ENCODE peak calls at places on chromosomes 11 and 22, in nine cellular contexts. B, I, N, U, O, H, C, T and S are unnamed samples.

GRCh38 chr22:31952459-31952858 is 8.1 kb downstream of the YWHAH start:
- DNase-seq in U (no peak), I (no peak), N (no peak), C (no peak), T (no peak), B (peak; percentile 42), H (no peak), O (no peak), S (no peak)

GRCh38 chr22:37751449-37752188 is 54.8 kb downstream of the TRIOBP start:
- DNase-seq in H (no peak), C (no peak), O (no peak), I (no peak), B (no peak), T (no peak), U (no peak), N (no peak), S (no peak)

GRCh38 chr11:111417766-111418435 is 38.8 kb upstream of the POU2AF1 start:
- DNase-seq in N (peak; percentile 87), U (no peak), H (peak; percentile 66), C (no peak), O (no peak), T (no peak), B (peak; percentile 73), I (no peak), S (no peak)

GRCh38 chr22:49301398-49302149 is 526.1 kb downstream of the BRD1 start:
- DNase-seq in I (no peak), U (no peak), C (no peak), O (no peak), T (no peak), B (no peak), N (no peak), H (no peak), S (no peak)

GRCh38 chr11:114478768-114479167 is 39.5 kb downstream of the REXO2 start:
- DNase-seq in B (no peak), N (no peak), U (no peak), O (no peak), C (no peak), H (no peak), T (no peak), I (no peak), S (no peak)

GRCh38 chr11:12110714-12111481 is 508 bp downstream of the MICAL2 start:
- DNase-seq in N (no peak), B (peak; percentile 45), U (no peak), H (peak; percentile 68), C (no peak), T (peak; percentile 30), I (no peak), O (no peak), S (peak; percentile 50)

GRCh38 chr11:67022961-67023956 is at the start of gene SYT12:
- DNase-seq in B (no peak), I (no peak), T (peak; percentile 57), C (no peak), O (no peak), U (no peak), H (no peak), N (no peak), S (no peak)

GRCh38 chr22:31637375-31637937 is 24.6 kb downstream of the PISD start:
- DNase-seq in N (no peak), O (no peak), T (peak; percentile 55), B (no peak), U (no peak), C (no peak), I (no peak), H (no peak), S (peak; percentile 73)

GRCh38 chr11:47672283-47672730 is 29.9 kb upstream of the MTCH2 start:
- DNase-seq in O (no peak), B (no peak), C (no peak), H (no peak), T (no peak), I (no peak), N (peak; percentile 2), U (no peak), S (no peak)

GRCh38 chr11:133078591-133079179 is 453.6 kb downstream of the OPCML start:
- DNase-seq in C (no peak), I (no peak), B (no peak), U (peak; percentile 13), O (no peak), H (no peak), N (no peak), T (no peak), S (peak; percentile 70)

GRCh38 chr11:130865091-130865771 is 51.0 kb downstream of the SNX19 start:
- DNase-seq in U (no peak), C (no peak), N (no peak), T (no peak), O (no peak), I (no peak), B (no peak), H (peak; percentile 72), S (no peak)

GRCh38 chr11:120031612-120032600 is 106.0 kb downstream of the TRIM29 start:
- DNase-seq in B (no peak), H (no peak), O (no peak), U (no peak), I (no peak), N (no peak), T (no peak), C (no peak), S (no peak)

GRCh38 chr11:109033627-109034340 is 368.9 kb downstream of the DDX10 start:
- DNase-seq in C (no peak), B (no peak), U (no peak), O (no peak), I (no peak), T (no peak), N (peak; percentile 49), H (no peak), S (no peak)